ENCODE peak calls at places on chromosomes 13 and 19, in nine cellular contexts. E is brain microvascular endothelial cell; W is NCI-H2029; K is AG04449; Y is HFFc6; F is NT2/D1; B is NCI-H1436; U is stimulated activated CD8-positive, alpha-beta memory T cell treated with anti-CD3 and anti-CD28 coated beads, Interleukin-4, amount 100 ng/mL, for 24 hours; R is NCI-H1105. A is an unnamed sample.

GRCh38 chr13:77584111-77584510 is 48.6 kb downstream of the SCEL start:
- DNase-seq in E (no peak), W (peak; percentile 68), K (no peak), Y (no peak), F (no peak), B (no peak), U (no peak), R (no peak), A (no peak)

GRCh38 chr19:29194658-29195057 is 18.3 kb downstream of the UQCRFS1 start:
- DNase-seq in E (no peak), W (no peak), K (no peak), Y (no peak), F (no peak), B (no peak), U (no peak), R (no peak), A (no peak)

GRCh38 chr13:77876176-77876575 is 42.5 kb downstream of the EDNRB start:
- DNase-seq in E (no peak), W (no peak), K (no peak), Y (no peak), F (no peak), B (no peak), U (no peak), R (no peak), A (peak; percentile 68)

GRCh38 chr13:71860547-71861131 is 6.4 kb downstream of the DACH1 start:
- DNase-seq in E (no peak), W (no peak), K (no peak), Y (no peak), F (no peak), B (no peak), U (no peak), R (no peak), A (no peak)

GRCh38 chr13:23450340-23451046 is 17.0 kb upstream of the SACS start:
- DNase-seq in E (no peak), W (peak; percentile 6), K (no peak), Y (no peak), F (no peak), B (no peak), U (no peak), R (peak; percentile 25), A (no peak)

GRCh38 chr13:107576430-107576829 is 638.9 kb downstream of the LIG4 start:
- DNase-seq in E (no peak), W (no peak), K (no peak), Y (no peak), F (no peak), B (no peak), U (no peak), R (no peak), A (no peak)

GRCh38 chr19:27776020-27776419 is 1436.9 kb downstream of the UQCRFS1 start:
- DNase-seq in E (peak; percentile 28), W (no peak), K (no peak), Y (peak; percentile 0), F (no peak), B (no peak), U (no peak), R (no peak), A (no peak)

GRCh38 chr13:93539914-93540313 is 313.3 kb downstream of the GPC6 start:
- DNase-seq in E (no peak), W (no peak), K (no peak), Y (no peak), F (no peak), B (no peak), U (no peak), R (no peak), A (no peak)

GRCh38 chr13:62129000-62129551 is 713.4 kb upstream of the PCDH20 start:
- DNase-seq in E (no peak), W (no peak), K (no peak), Y (no peak), F (no peak), B (peak; percentile 66), U (no peak), R (no peak), A (no peak)

GRCh38 chr19:41327499-41328156 is 17.7 kb downstream of the CCDC97 start:
- DNase-seq in E (no peak), W (peak; percentile 47), K (no peak), Y (no peak), F (no peak), B (peak; percentile 18), U (peak; percentile 86), R (no peak), A (no peak)

GRCh38 chr13:52104624-52105023 is 24.2 kb downstream of the NEK5 start:
- DNase-seq in E (no peak), W (no peak), K (no peak), Y (no peak), F (no peak), B (no peak), U (no peak), R (no peak), A (no peak)

GRCh38 chr19:47094557-47095517 is 18.7 kb downstream of the ZC3H4 start:
- DNase-seq in E (no peak), W (no peak), K (no peak), Y (no peak), F (no peak), B (no peak), U (peak; percentile 4), R (no peak), A (no peak)

GRCh38 chr19:17468302-17469091 is 1.8 kb upstream of the SLC27A1 start:
- DNase-seq in E (no peak), W (no peak), K (no peak), Y (no peak), F (no peak), B (no peak), U (no peak), R (no peak), A (no peak)

GRCh38 chr19:15241259-15241658 is 9.0 kb upstream of the EPHX3 start:
- DNase-seq in E (no peak), W (no peak), K (no peak), Y (no peak), F (no peak), B (no peak), U (no peak), R (peak; percentile 8), A (no peak)

GRCh38 chr19:36003284-36003683 is 5.3 kb downstream of the SYNE4 start:
- DNase-seq in E (no peak), W (no peak), K (no peak), Y (no peak), F (no peak), B (no peak), U (no peak), R (no peak), A (no peak)

GRCh38 chr13:43874512-43875092 is 4.9 kb downstream of the CCDC122 start:
- DNase-seq in E (no peak), W (no peak), K (no peak), Y (peak; percentile 28), F (no peak), B (no peak), U (no peak), R (no peak), A (no peak)

GRCh38 chr13:32247887-32248286 is 67.3 kb downstream of the ZAR1L start:
- DNase-seq in E (no peak), W (no peak), K (no peak), Y (no peak), F (no peak), B (no peak), U (no peak), R (no peak), A (no peak)

GRCh38 chr19:55384576-55385235 is 614 bp upstream of the TMEM238 start:
- DNase-seq in E (no peak), W (peak; percentile 58), K (no peak), Y (no peak), F (no peak), B (peak; percentile 73), U (no peak), R (peak; percentile 62), A (no peak)

GRCh38 chr13:97067342-97067895 is 73.1 kb upstream of the OXGR1 start:
- DNase-seq in E (peak; percentile 9), W (no peak), K (no peak), Y (no peak), F (no peak), B (no peak), U (no peak), R (no peak), A (no peak)

GRCh38 chr13:59343132-59343531 is 820.6 kb downstream of the DIAPH3 start:
- DNase-seq in E (no peak), W (no peak), K (no peak), Y (no peak), F (no peak), B (no peak), U (no peak), R (no peak), A (no peak)

GRCh38 chr13:112775791-112776279 is 86.0 kb downstream of the ATP11A start:
- DNase-seq in E (no peak), W (no peak), K (no peak), Y (no peak), F (no peak), B (no peak), U (no peak), R (no peak), A (no peak)

GRCh38 chr19:38683393-38684077 is 36.1 kb downstream of the ACTN4 start:
- DNase-seq in E (peak; percentile 95), W (peak; percentile 94), K (no peak), Y (peak; percentile 88), F (no peak), B (no peak), U (peak; percentile 47), R (no peak), A (no peak)

GRCh38 chr13:74920945-74921725 is 560.8 kb downstream of the TBC1D4 start:
- DNase-seq in E (no peak), W (no peak), K (no peak), Y (peak; percentile 9), F (no peak), B (no peak), U (no peak), R (no peak), A (no peak)

GRCh38 chr13:25840261-25840660 is 211.6 kb downstream of the SHISA2 start:
- DNase-seq in E (no peak), W (no peak), K (no peak), Y (no peak), F (no peak), B (no peak), U (no peak), R (no peak), A (no peak)

GRCh38 chr19:10655457-10656312 is 1.5 kb downstream of the ILF3 start:
- DNase-seq in E (peak; percentile 41), W (no peak), K (no peak), Y (peak; percentile 42), F (no peak), B (no peak), U (no peak), R (no peak), A (no peak)

GRCh38 chr19:30009013-30009412 is 67.0 kb downstream of the URI1 start:
- DNase-seq in E (no peak), W (no peak), K (no peak), Y (no peak), F (no peak), B (no peak), U (no peak), R (no peak), A (no peak)

GRCh38 chr13:26914148-26914547 is 153.6 kb upstream of the GPR12 start:
- DNase-seq in E (no peak), W (no peak), K (no peak), Y (no peak), F (no peak), B (no peak), U (no peak), R (no peak), A (no peak)

GRCh38 chr19:19447536-19448237 is 42.2 kb downstream of the GATAD2A start:
- DNase-seq in E (no peak), W (no peak), K (no peak), Y (no peak), F (no peak), B (no peak), U (no peak), R (no peak), A (no peak)

GRCh38 chr13:82597737-82598136 is 1284.5 kb downstream of the SLITRK1 start:
- DNase-seq in E (no peak), W (no peak), K (no peak), Y (no peak), F (no peak), B (no peak), U (no peak), R (no peak), A (no peak)

GRCh38 chr13:39040206-39040605 is 1.9 kb downstream of the NHLRC3 start:
- DNase-seq in E (no peak), W (no peak), K (no peak), Y (no peak), F (no peak), B (no peak), U (no peak), R (no peak), A (no peak)

GRCh38 chr13:111474136-111475002 is 153.9 kb downstream of the TEX29 start:
- DNase-seq in E (peak; percentile 38), W (peak; percentile 63), K (peak; percentile 7), Y (peak; percentile 53), F (peak; percentile 38), B (peak; percentile 69), U (no peak), R (peak; percentile 63), A (peak; percentile 2)